ENCODE peak calls at places on chromosomes 6 and 20, in four cellular contexts. E is IMR-90, P is HCT116, O is PC-3. A is an unnamed sample.

GRCh38 chr6:137402143-137402542 is 92.1 kb downstream of the OLIG3 start:
- DNase-seq in E (no peak), P (no peak), O (no peak), A (no peak)

GRCh38 chr20:24952376-24953203 is 3.5 kb downstream of the CST7 start:
- DNase-seq in E (no peak), P (no peak), O (no peak), A (no peak)

GRCh38 chr6:149859938-149860337 is 4.2 kb downstream of the LRP11 start:
- DNase-seq in E (no peak), P (no peak), O (no peak), A (no peak)

GRCh38 chr6:17501982-17502704 is 98.0 kb upstream of the FAM8A1 start:
- DNase-seq in E (no peak), P (no peak), O (no peak), A (no peak)

GRCh38 chr6:148524976-148525375 is 182.3 kb downstream of the SASH1 start:
- DNase-seq in E (peak; percentile 92), P (no peak), O (peak; percentile 68), A (peak; percentile 90)

GRCh38 chr6:160227769-160228161 is 30.9 kb downstream of the SLC22A2 start:
- DNase-seq in E (no peak), P (no peak), O (no peak), A (no peak)

GRCh38 chr6:87697581-87698552 is 4.2 kb downstream of the AKIRIN2 start:
- DNase-seq in E (peak; percentile 91), P (no peak), O (no peak), A (peak; percentile 95)

GRCh38 chr20:40961686-40962640 is 66.7 kb upstream of the TOP1 start:
- DNase-seq in E (peak; percentile 7), P (no peak), O (peak; percentile 52), A (peak; percentile 23)

GRCh38 chr6:43628392-43629103 is 516 bp downstream of the GTPBP2 start:
- DNase-seq in E (peak; percentile 34), P (peak; percentile 37), O (peak; percentile 20), A (peak; percentile 32)

GRCh38 chr20:6489361-6490154 is 277.9 kb upstream of the BMP2 start:
- DNase-seq in E (no peak), P (no peak), O (peak; percentile 97), A (peak; percentile 73)

GRCh38 chr6:20575125-20575524 is 40.9 kb downstream of the CDKAL1 start:
- DNase-seq in E (no peak), P (no peak), O (no peak), A (no peak)

GRCh38 chr6:148745926-148746325 is 904 bp upstream of the UST start:
- DNase-seq in E (no peak), P (no peak), O (peak; percentile 37), A (no peak)

GRCh38 chr6:129662980-129663431 is 47.0 kb downstream of the ARHGAP18 start:
- DNase-seq in E (no peak), P (no peak), O (no peak), A (no peak)

GRCh38 chr20:35568645-35569044 is 26.8 kb downstream of the ERGIC3 start:
- DNase-seq in E (no peak), P (peak; percentile 16), O (peak; percentile 70), A (no peak)

GRCh38 chr20:25251558-25251957 is 3.7 kb downstream of the PYGB start:
- DNase-seq in E (no peak), P (no peak), O (no peak), A (no peak)

GRCh38 chr6:149140137-149140909 is 177.2 kb upstream of the TAB2 start:
- DNase-seq in E (no peak), P (no peak), O (no peak), A (no peak)

GRCh38 chr6:81696505-81696904 is 56.0 kb downstream of the TENT5A start:
- DNase-seq in E (peak; percentile 33), P (no peak), O (peak; percentile 51), A (peak; percentile 37)

GRCh38 chr6:49664817-49665216 is 28.2 kb upstream of the RHAG start:
- DNase-seq in E (no peak), P (no peak), O (no peak), A (no peak)

GRCh38 chr20:1330075-1330830 is 1.3 kb upstream of the SDCBP2 start:
- DNase-seq in E (no peak), P (no peak), O (peak; percentile 53), A (no peak)

GRCh38 chr6:77467038-77467437 is 3.7 kb upstream of the HTR1B start:
- DNase-seq in E (peak; percentile 13), P (no peak), O (peak; percentile 29), A (peak; percentile 36)
- H3K4me3 ChIP-seq in E (peak overlapping the region; percentile 46), P (no peak overlapping the region), O (no peak overlapping the region), A (peak overlapping the region; percentile 91)

GRCh38 chr6:132465530-132466485 is 47.1 kb downstream of the STX7 start:
- DNase-seq in E (no peak), P (no peak), O (no peak), A (no peak)

GRCh38 chr6:132459605-132459952 is 53.3 kb downstream of the STX7 start:
- DNase-seq in E (no peak), P (no peak), O (no peak), A (no peak)

GRCh38 chr6:132458887-132459604 is 53.9 kb downstream of the STX7 start:
- DNase-seq in E (no peak), P (no peak), O (no peak), A (no peak)

GRCh38 chr6:132464538-132465256 is 48.2 kb downstream of the STX7 start:
- DNase-seq in E (peak; percentile 23), P (no peak), O (peak; percentile 37), A (peak; percentile 25)

GRCh38 chr6:132461958-132462357 is 51.0 kb downstream of the STX7 start:
- DNase-seq in E (no peak), P (no peak), O (peak; percentile 24), A (no peak)
- H3K36me3 ChIP-seq in E (peaks cover 22% of the 10 kb centered on the region), P (no peaks in the 10 kb centered on the region), O (peaks cover 13% of the 10 kb centered on the region), A (peaks cover 38% of the 10 kb centered on the region)

DNA sequence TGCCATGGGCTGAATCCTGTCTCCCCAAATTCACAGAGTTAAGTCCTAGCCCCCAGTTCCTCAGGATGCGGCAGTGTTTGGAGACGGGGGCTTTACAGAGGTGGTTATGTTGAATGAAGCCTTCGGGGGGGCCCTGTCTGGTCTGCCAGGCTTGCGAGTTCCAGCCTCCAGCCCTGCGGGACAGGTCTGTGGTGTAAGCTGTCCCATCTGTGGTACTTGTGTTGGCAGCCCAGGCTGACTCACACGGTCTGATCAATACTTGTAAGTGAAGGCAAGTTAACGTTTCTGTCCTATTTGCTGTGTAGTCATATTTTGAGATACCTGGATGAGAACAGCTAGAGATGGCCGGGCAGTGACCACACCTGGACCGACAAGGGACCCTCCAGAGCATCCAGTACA is 51.8 kb upstream of the GPR31 start:
- DNase-seq in E (no peak), P (no peak), O (no peak), A (no peak)
- H3K4me2 ChIP-seq in E (no peak overlapping the region), P (no peak overlapping the region), O (no peak overlapping the region), A (no peak overlapping the region)

GRCh38 chr6:128112494-128112893 is 211.6 kb upstream of the THEMIS start:
- DNase-seq in E (peak; percentile 10), P (no peak), O (no peak), A (no peak)
- H3K4me3 ChIP-seq in E (peak overlapping the region; percentile 24), P (no peak overlapping the region), O (no peak overlapping the region), A (no peak overlapping the region)

DNA sequence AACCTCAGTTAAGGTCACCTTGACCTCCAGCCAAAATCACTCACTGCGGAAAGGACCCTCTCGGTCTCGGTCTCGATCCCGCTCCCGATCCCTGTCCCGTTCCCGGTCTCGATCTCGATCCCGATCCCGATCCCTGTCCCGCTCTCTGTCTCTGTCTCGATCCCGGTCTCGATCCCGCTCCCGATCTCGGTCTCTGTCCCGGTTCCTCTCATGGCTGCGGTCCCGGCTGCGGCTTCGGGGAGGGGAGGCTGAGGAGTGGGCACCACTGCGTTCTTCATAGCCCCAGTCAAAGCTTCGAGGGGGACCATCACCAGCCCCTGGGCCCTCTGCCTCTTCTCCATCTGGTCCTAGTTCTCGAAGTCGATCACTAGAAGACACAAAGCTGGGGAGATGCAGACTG is 4.3 kb downstream of the NELFE start:
- DNase-seq in E (no peak), P (no peak), O (no peak), A (no peak)
- H3K36me3 ChIP-seq in E (peaks cover 44% of the 10 kb centered on the region), P (peaks cover 26% of the 10 kb centered on the region), O (peaks cover 44% of the 10 kb centered on the region), A (peaks cover 36% of the 10 kb centered on the region)

GRCh38 chr6:110389689-110390382 is 25.5 kb downstream of the DDO start:
- DNase-seq in E (no peak), P (no peak), O (no peak), A (no peak)

GRCh38 chr6:110387986-110388385 is 27.4 kb downstream of the DDO start:
- DNase-seq in E (no peak), P (no peak), O (no peak), A (no peak)

GRCh38 chr6:110394409-110394808 is 21.0 kb downstream of the DDO start:
- DNase-seq in E (no peak), P (no peak), O (no peak), A (no peak)

GRCh38 chr6:110392727-110393126 is 22.6 kb downstream of the DDO start:
- DNase-seq in E (no peak), P (no peak), O (no peak), A (no peak)

DNA sequence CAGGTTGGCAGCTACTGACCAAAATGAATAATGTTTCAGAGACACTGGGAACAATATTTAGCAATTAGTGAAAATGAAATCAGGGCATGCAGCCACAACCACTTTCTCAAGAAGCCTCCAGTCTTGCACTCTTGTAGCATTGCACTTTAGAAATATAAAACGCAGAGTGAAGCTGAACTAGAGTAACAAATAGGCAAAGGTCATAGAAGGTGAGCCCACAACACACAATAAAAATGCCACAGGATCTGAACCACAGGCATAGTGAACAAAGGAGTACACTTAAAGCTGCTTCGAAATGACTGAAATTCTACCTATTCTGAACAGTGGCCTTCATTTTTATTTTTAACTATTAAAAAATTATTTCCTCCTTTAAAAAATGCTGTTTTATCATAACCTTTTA is 25.0 kb downstream of the DDO start:
- DNase-seq in E (no peak), P (no peak), O (no peak), A (no peak)
- H3K4me2 ChIP-seq in E (no peak overlapping the region), P (no peak overlapping the region), O (no peak overlapping the region), A (no peak overlapping the region)

GRCh38 chr6:144093236-144093635 is 2.1 kb downstream of the SF3B5 start:
- DNase-seq in E (no peak), P (no peak), O (no peak), A (no peak)
- H3K4me3 ChIP-seq in E (no peak overlapping the region), P (no peak overlapping the region), O (peak overlapping the region; percentile 93), A (no peak overlapping the region)

A was measured in astrocyte.